ENCODE peak calls at places on chromosomes 1 and 21, in ten cellular contexts. T, W, U, K, P, N, F, B, M and R are unnamed samples.

GRCh38 chr1:22609291-22609690 is 27.1 kb upstream of the C1QA start:
- DNase-seq in N (no peak), K (no peak), W (no peak), T (no peak), U (peak), P (no peak), F (no peak), M (no peak), B (no peak), R (no peak)

GRCh38 chr1:65949230-65949626 is 156.5 kb downstream of the PDE4B start:
- DNase-seq in N (peak), T (no peak), W (no peak), F (no peak), P (peak), B (no peak), M (no peak), U (no peak), K (no peak), R (no peak)

GRCh38 chr1:209500993-209501392 is 82.5 kb upstream of the CAMK1G start:
- DNase-seq in U (no peak), K (no peak), P (no peak), M (no peak), F (no peak), W (no peak), N (no peak), T (no peak), B (no peak), R (no peak)

GRCh38 chr1:12485231-12486172 is 132.5 kb downstream of the DHRS3 start:
- DNase-seq in U (no peak), P (no peak), W (no peak), F (no peak), M (no peak), B (peak), N (peak), T (peak), K (no peak), R (no peak)

GRCh38 chr1:36446261-36446660 is 4.0 kb downstream of the OSCP1 start:
- DNase-seq in M (no peak), W (peak), T (no peak), B (no peak), K (no peak), N (no peak), P (no peak), F (no peak), U (no peak), R (peak)

GRCh38 chr1:234288946-234289345 is 84.3 kb upstream of the COA6 start:
- DNase-seq in M (no peak), W (no peak), N (no peak), T (peak), U (no peak), F (no peak), P (no peak), K (no peak), B (no peak), R (no peak)

GRCh38 chr1:89590341-89591080 is 42.4 kb upstream of the LRRC8C start:
- DNase-seq in M (no peak), P (no peak), T (no peak), K (no peak), W (peak), B (no peak), F (no peak), U (no peak), N (no peak), R (no peak)

GRCh38 chr1:207711285-207711684 is 40.6 kb upstream of the CD46 start:
- DNase-seq in T (no peak), W (peak), U (no peak), P (no peak), B (no peak), K (no peak), N (peak), M (peak), F (no peak), R (no peak)

GRCh38 chr1:23357112-23357908 is 12.3 kb downstream of the ZNF436 start:
- DNase-seq in T (no peak), W (no peak), N (no peak), M (no peak), B (no peak), F (no peak), K (no peak), P (no peak), U (no peak), R (no peak)

GRCh38 chr1:85894651-85895050 is 186.4 kb upstream of the ZNHIT6 start:
- DNase-seq in P (no peak), W (peak), N (peak), M (peak), U (no peak), F (no peak), K (no peak), B (no peak), T (peak), R (peak)

GRCh38 chr1:17509320-17509719 is 30.2 kb upstream of the ARHGEF10L start:
- DNase-seq in W (no peak), M (no peak), U (no peak), T (no peak), K (no peak), N (no peak), P (no peak), B (no peak), F (no peak), R (no peak)

DNA sequence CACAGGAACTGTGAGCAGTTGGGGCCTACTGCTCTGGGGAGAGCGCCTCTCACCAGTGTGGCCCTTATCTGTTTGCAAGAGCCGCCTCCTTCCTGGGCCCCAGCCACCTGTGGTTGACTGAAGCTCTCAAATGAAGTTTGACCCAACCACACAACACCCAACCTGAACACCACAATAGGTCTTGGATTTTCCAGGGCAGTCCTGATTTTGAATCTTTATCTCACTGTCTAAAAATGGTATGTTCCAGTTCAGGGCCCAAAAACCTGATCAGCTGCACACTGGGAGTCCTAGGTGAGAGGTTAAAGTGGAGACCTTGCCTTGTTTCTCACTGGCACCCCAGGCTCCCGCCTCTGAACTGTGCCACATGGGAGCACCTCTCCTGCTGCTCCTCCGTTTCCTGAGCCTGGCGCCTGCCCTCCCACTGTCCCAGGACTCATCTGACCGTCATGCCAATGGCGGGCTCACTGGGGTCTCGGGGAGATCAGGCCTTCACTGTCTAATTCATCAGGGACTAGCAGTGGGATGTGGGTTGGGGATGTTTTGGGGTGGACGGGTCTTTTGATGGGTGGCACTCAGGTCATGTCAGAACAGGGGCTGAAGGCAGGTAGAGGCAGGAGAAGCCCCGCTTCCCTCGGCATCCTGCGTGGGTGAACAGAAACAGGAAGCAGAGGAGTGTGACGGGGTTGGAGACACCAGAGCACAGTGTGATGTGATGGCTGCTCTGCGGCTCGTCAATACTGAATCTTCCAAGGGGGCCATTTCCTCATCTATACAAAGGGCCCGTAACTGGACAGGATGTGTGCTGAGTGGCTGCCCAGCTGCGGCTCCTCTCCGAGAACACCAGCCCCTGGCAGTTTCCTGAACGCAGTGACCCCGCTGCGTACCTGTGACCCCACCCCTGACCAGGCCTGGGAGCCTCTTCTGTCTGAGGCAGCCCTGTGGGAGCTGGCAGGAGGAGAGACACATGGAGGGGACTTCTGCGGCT is 59.6 kb upstream of the ITPKB start:
- DNase-seq in T (no peak), F (no peak), U (no peak), P (peak), K (no peak), W (peak), B (no peak), N (no peak), M (no peak), R (peak)
- TF ChIP-seq CTCF in T (no peak), F (no peak), U (no peak), P (no peak), K (no peak), W (no peak), B (no peak), N (no peak), M (no peak), R (no peak)

GRCh38 chr1:214720561-214720960 is 117.6 kb downstream of the CENPF start:
- DNase-seq in K (no peak), F (no peak), T (no peak), P (no peak), W (no peak), B (no peak), N (peak), M (no peak), U (no peak), R (no peak)

GRCh38 chr1:214717323-214717722 is 114.3 kb downstream of the CENPF start:
- DNase-seq in P (no peak), U (no peak), M (no peak), B (no peak), F (no peak), N (peak), T (peak), W (no peak), K (no peak), R (no peak)

GRCh38 chr1:214718724-214719123 is 115.7 kb downstream of the CENPF start:
- DNase-seq in M (no peak), U (no peak), K (no peak), T (peak), B (no peak), F (no peak), N (peak), P (no peak), W (no peak), R (no peak)

GRCh38 chr1:214715126-214715525 is 112.1 kb downstream of the CENPF start:
- DNase-seq in W (no peak), F (no peak), K (no peak), N (no peak), U (no peak), B (no peak), P (no peak), M (no peak), T (no peak), R (no peak)

DNA sequence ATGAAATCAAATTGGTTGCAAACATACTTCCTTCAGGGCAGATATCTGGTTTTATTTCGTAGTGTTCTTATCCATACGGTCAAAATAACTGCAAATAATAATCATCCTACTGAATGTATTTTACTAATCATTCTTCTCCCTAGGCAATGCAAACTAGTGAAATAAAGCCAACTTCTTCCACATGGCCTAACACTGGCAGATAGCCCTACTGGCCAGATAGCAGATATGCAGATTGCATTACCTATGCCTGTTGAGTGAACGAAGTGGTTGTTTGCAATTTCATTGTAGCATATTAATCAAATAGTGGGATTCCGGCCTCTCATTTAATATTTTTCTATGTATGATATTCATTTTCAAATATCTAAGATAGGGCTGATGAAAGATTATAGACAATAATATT is 116.2 kb downstream of the CENPF start:
- DNase-seq in B (no peak), M (no peak), W (no peak), T (no peak), F (no peak), P (no peak), K (no peak), U (no peak), N (peak), R (no peak)
- TF ChIP-seq CTCF in B (no peak), M (peak), W (no peak), T (peak), F (no peak), P (no peak), K (no peak), U (no peak), N (peak), R (no peak)

DNA sequence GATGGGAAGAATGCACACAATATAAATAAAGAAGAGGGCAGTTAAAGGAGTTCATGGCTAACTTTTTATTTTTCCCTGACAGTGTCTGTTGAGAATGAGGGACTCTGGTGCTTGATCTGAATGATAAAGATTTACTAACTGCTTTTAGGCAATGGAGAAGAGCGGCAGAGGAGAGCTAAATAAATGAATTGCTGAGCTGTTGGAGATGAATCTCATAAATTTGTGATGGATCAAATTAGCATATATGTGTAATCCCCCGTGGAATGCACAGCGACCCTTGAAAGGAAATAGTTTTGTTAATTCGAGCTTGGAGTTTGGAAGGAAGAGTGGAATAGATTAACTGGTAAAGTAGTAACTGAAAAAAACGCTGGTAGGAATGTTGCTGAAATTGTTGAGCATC is 40.2 kb downstream of the HMCN1 start:
- DNase-seq in P (no peak), W (no peak), K (no peak), B (no peak), M (no peak), U (no peak), F (no peak), T (no peak), N (no peak), R (no peak)
- TF ChIP-seq CTCF in P (no peak), W (no peak), K (no peak), B (no peak), M (no peak), U (no peak), F (no peak), T (no peak), N (no peak), R (no peak)

GRCh38 chr21:36480618-36481017 is 696 bp upstream of the CLDN14 start:
- DNase-seq in M (no peak), T (no peak), K (no peak), W (no peak), F (no peak), B (no peak), P (no peak), N (no peak), U (no peak), R (no peak)

GRCh38 chr21:36477559-36477958 is 2.4 kb downstream of the CLDN14 start:
- DNase-seq in F (no peak), U (no peak), B (no peak), W (no peak), M (no peak), T (no peak), K (no peak), P (no peak), N (no peak), R (no peak)

GRCh38 chr21:36479415-36480402 is at the start of gene CLDN14:
- DNase-seq in T (no peak), B (peak), U (peak), W (no peak), P (no peak), N (no peak), F (no peak), K (no peak), M (no peak), R (no peak)

GRCh38 chr21:36478207-36478701 is 1.7 kb downstream of the CLDN14 start:
- DNase-seq in B (no peak), U (no peak), T (peak), M (peak), P (no peak), W (peak), F (no peak), K (no peak), N (peak), R (no peak)

DNA sequence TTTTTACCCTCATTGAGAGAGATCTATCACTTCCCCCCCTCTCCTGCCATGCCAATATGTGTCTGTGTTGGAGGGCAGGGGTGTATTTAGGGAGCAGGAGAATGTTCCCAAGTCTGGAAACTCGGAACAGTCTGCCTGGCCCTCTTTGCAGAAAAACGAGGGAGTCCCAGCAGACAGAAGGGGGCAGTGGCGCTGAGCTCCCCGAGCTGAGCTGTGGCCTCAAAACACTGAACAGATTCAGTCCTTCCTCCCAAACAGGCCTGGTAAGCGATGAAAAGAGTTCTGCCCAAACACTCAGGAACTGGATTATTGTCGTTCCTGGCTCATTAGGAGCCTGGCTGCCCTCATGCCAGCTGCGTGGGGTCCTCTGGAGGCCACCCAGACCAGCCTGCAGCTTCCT is 981 bp downstream of the CLDN14 start:
- DNase-seq in B (no peak), P (no peak), K (no peak), N (no peak), U (no peak), W (no peak), F (no peak), T (no peak), M (no peak), R (no peak)
- TF ChIP-seq CTCF in B (no peak), P (no peak), K (no peak), N (no peak), U (no peak), W (no peak), F (no peak), T (peak), M (peak), R (no peak)